ENCODE peak calls at places on chromosomes 3 and 15, in ten cellular contexts. O is ureter; Q is posterior vena cava; X is H7; R is activated naive CD4-positive, alpha-beta T cell treated with anti-CD3 and anti-CD28 coated beads, Interleukin-2, amount 50 U/mL, for 16 hours; T is LHCN-M2; E is MV-4-11; A is dorsolateral prefrontal cortex; N is stimulated activated CD4-positive, alpha-beta T cell treated with anti-CD3 and anti-CD28 coated beads, Interleukin-12 subunit alpha, Interleukin-12 subunit beta, amount 100 ng/mL, for 4 hours; C is SW 1271. S is an unnamed sample.

GRCh38 chr15:98657721-98658120 is 9.4 kb downstream of the IGF1R start:
- DNase-seq in O (no peak), T (no peak), R (no peak), Q (peak), N (no peak), C (no peak), X (no peak), A (no peak), E (no peak), S (peak)

GRCh38 chr15:68484696-68485400 is 52.9 kb upstream of the ITGA11 start:
- DNase-seq in E (no peak), A (no peak), Q (peak), R (no peak), O (no peak), N (no peak), X (peak), T (peak), C (no peak), S (no peak)

GRCh38 chr15:87429754-87430153 is 826.8 kb downstream of the NTRK3 start:
- DNase-seq in R (no peak), Q (no peak), N (no peak), A (no peak), X (no peak), C (no peak), O (no peak), T (no peak), E (no peak), S (no peak)

GRCh38 chr3:12947504-12948369 is 106.4 kb upstream of the RPL32 start:
- DNase-seq in E (peak), X (peak), Q (no peak), A (no peak), R (no peak), T (peak), C (no peak), N (no peak), O (peak), S (peak)

GRCh38 chr15:60706145-60706544 is 227.2 kb upstream of the ICE2 start:
- DNase-seq in C (no peak), R (no peak), E (no peak), N (no peak), O (no peak), A (no peak), X (peak), Q (no peak), T (no peak), S (no peak)

GRCh38 chr15:77804210-77804609 is 171.5 kb upstream of the LINGO1 start:
- DNase-seq in A (no peak), O (no peak), R (no peak), Q (no peak), X (no peak), T (no peak), C (no peak), N (no peak), E (no peak), S (no peak)

GRCh38 chr15:77482570-77482969 is 61.9 kb downstream of the HMG20A start:
- DNase-seq in R (no peak), N (no peak), A (no peak), X (no peak), C (no peak), O (no peak), Q (no peak), E (no peak), T (peak), S (peak)

GRCh38 chr3:174710622-174711021 is 148.5 kb upstream of the NAALADL2 start:
- DNase-seq in O (no peak), A (no peak), N (no peak), C (no peak), Q (no peak), E (no peak), X (no peak), R (no peak), T (no peak), S (peak)

GRCh38 chr3:112718516-112718915 is 77.6 kb upstream of the CCDC80 start:
- DNase-seq in N (no peak), A (no peak), O (no peak), Q (no peak), R (no peak), T (no peak), X (no peak), C (no peak), E (no peak), S (no peak)

GRCh38 chr3:189820365-189820720 is 189.2 kb downstream of the TP63 start:
- DNase-seq in O (no peak), A (no peak), E (peak), N (no peak), R (no peak), Q (no peak), T (no peak), X (no peak), C (no peak), S (no peak)

GRCh38 chr3:188286087-188286513 is 132.1 kb downstream of the LPP start:
- DNase-seq in O (no peak), E (peak), A (no peak), R (no peak), N (no peak), C (peak), Q (no peak), X (no peak), T (peak), S (peak)

GRCh38 chr3:128231596-128231995 is 78.3 kb downstream of the EEFSEC start:
- DNase-seq in X (no peak), O (no peak), N (no peak), A (no peak), Q (no peak), E (no peak), R (no peak), C (no peak), T (no peak), S (no peak)

GRCh38 chr15:101019351-101019750 is 100.2 kb downstream of the LRRK1 start:
- DNase-seq in C (no peak), X (no peak), N (no peak), O (no peak), A (no peak), R (no peak), Q (no peak), E (no peak), T (no peak), S (no peak)

GRCh38 chr3:149702691-149703426 is 45.0 kb upstream of the WWTR1 start:
- DNase-seq in C (no peak), Q (no peak), X (no peak), A (no peak), T (peak), N (no peak), R (no peak), O (no peak), E (no peak), S (peak)

GRCh38 chr3:134952372-134952771 is 157.3 kb downstream of the EPHB1 start:
- DNase-seq in Q (no peak), N (no peak), A (no peak), O (no peak), T (no peak), E (no peak), R (no peak), X (no peak), C (no peak), S (no peak)

GRCh38 chr15:55627730-55628368 is 39.7 kb upstream of the PYGO1 start:
- DNase-seq in X (peak), Q (no peak), R (no peak), O (no peak), T (peak), A (no peak), N (no peak), C (peak), E (peak), S (peak)

GRCh38 chr3:25507811-25508210 is 79.7 kb downstream of the RARB start:
- DNase-seq in O (no peak), T (no peak), E (no peak), Q (no peak), C (no peak), R (no peak), A (no peak), N (no peak), X (no peak), S (no peak)

GRCh38 chr15:77026501-77027110 is 31.7 kb downstream of the PSTPIP1 start:
- DNase-seq in A (no peak), C (no peak), N (no peak), E (no peak), O (peak), T (no peak), Q (peak), X (peak), R (peak), S (no peak)

GRCh38 chr3:20197775-20198174 is 11.8 kb upstream of the SGO1 start:
- DNase-seq in O (no peak), C (no peak), X (no peak), Q (no peak), E (no peak), N (no peak), R (no peak), T (no peak), A (no peak), S (no peak)

GRCh38 chr3:53224536-53224935 is 31.3 kb downstream of the TKT start:
- DNase-seq in A (no peak), T (no peak), O (no peak), C (no peak), R (no peak), E (no peak), N (no peak), X (no peak), Q (peak), S (no peak)

GRCh38 chr15:56052389-56053045 is 59.1 kb upstream of the NEDD4 start:
- DNase-seq in R (no peak), E (peak), C (peak), N (no peak), T (peak), A (no peak), O (no peak), X (peak), Q (no peak), S (peak)